ENCODE peak calls at places on chromosomes 12 and 14, in seven cellular contexts. One of them, this sample, is unnamed. For H3K9me3, the result is how much of the 10 kb centered on the place peaks cover.

GRCh38 chr14:93926209-93926872 is 803 bp upstream of the FAM181A start:
- DNase-seq in heart left ventricle: no peak
- DNase-seq in colonic mucosa: no peak
- DNase-seq in aorta: no peak
- DNase-seq in pancreas: no peak
- DNase-seq in adrenal gland: no peak
- DNase-seq in PC-9: no peak
- DNase-seq in this sample: no peak

GRCh38 chr14:95260537-95261440 is 58.9 kb downstream of the CLMN start:
- DNase-seq in heart left ventricle: no peak
- DNase-seq in adrenal gland: no peak
- DNase-seq in colonic mucosa: no peak
- DNase-seq in aorta: no peak
- DNase-seq in PC-9: peak
- DNase-seq in pancreas: no peak
- DNase-seq in this sample: no peak

GRCh38 chr14:21940887-21941855 is 267.6 kb upstream of the OR4E1 start:
- DNase-seq in PC-9: no peak
- DNase-seq in colonic mucosa: no peak
- DNase-seq in heart left ventricle: no peak
- DNase-seq in adrenal gland: peak
- DNase-seq in aorta: no peak
- DNase-seq in pancreas: no peak
- DNase-seq in this sample: peak

GRCh38 chr14:57461777-57462320 is 31.8 kb downstream of the CCDC198 start:
- DNase-seq in adrenal gland: no peak
- DNase-seq in colonic mucosa: no peak
- DNase-seq in heart left ventricle: no peak
- DNase-seq in aorta: no peak
- DNase-seq in pancreas: no peak
- DNase-seq in PC-9: no peak
- DNase-seq in this sample: no peak

GRCh38 chr12:58665375-58665774 is 254.9 kb downstream of the LRIG3 start:
- DNase-seq in PC-9: no peak
- DNase-seq in adrenal gland: no peak
- DNase-seq in aorta: no peak
- DNase-seq in pancreas: no peak
- DNase-seq in heart left ventricle: no peak
- DNase-seq in colonic mucosa: no peak
- DNase-seq in this sample: no peak

GRCh38 chr12:86837246-86837645 is 581.1 kb upstream of the MGAT4C start:
- DNase-seq in aorta: no peak
- DNase-seq in adrenal gland: no peak
- DNase-seq in PC-9: no peak
- DNase-seq in pancreas: no peak
- DNase-seq in colonic mucosa: no peak
- DNase-seq in heart left ventricle: no peak
- DNase-seq in this sample: no peak

GRCh38 chr12:46409342-46409741 is 36.8 kb upstream of the SLC38A2 start:
- DNase-seq in colonic mucosa: no peak
- DNase-seq in adrenal gland: no peak
- DNase-seq in heart left ventricle: no peak
- DNase-seq in PC-9: no peak
- DNase-seq in aorta: no peak
- DNase-seq in pancreas: no peak
- DNase-seq in this sample: no peak

GRCh38 chr14:81265641-81266169 is 44.9 kb upstream of the GTF2A1 start:
- DNase-seq in adrenal gland: no peak
- DNase-seq in pancreas: no peak
- DNase-seq in colonic mucosa: no peak
- DNase-seq in PC-9: no peak
- DNase-seq in aorta: no peak
- DNase-seq in heart left ventricle: no peak
- DNase-seq in this sample: no peak

DNA sequence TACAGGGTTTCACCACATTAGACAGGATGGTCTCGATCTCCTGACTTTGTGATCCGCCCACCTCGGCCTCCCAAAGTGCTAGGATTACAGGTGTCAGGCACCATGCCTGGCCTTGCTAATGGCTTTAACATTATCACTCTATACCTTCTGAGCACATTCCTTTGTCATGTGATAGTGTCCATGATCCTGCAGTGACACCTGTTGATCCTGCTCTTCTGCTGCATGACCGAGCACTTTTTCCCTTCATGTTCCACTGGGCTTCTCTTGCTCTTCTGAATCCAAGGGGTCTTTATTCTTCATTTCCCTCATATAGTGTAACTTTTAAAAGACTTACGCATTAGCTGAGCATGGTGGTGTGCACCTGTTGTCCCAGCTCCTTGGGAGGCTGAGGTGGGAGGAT is 11.6 kb downstream of the ZNF268 start:
- DNase-seq in colonic mucosa: no peak
- DNase-seq in pancreas: no peak
- DNase-seq in aorta: no peak
- DNase-seq in heart left ventricle: no peak
- DNase-seq in PC-9: no peak
- DNase-seq in adrenal gland: no peak
- DNase-seq in this sample: no peak
- H3K9me3 ChIP-seq in colonic mucosa: under half
- H3K9me3 ChIP-seq in pancreas: under half
- H3K9me3 ChIP-seq in aorta: under half
- H3K9me3 ChIP-seq in heart left ventricle: under half
- H3K9me3 ChIP-seq in PC-9: half or more
- H3K9me3 ChIP-seq in adrenal gland: under half
- H3K9me3 ChIP-seq in this sample: half or more

DNA sequence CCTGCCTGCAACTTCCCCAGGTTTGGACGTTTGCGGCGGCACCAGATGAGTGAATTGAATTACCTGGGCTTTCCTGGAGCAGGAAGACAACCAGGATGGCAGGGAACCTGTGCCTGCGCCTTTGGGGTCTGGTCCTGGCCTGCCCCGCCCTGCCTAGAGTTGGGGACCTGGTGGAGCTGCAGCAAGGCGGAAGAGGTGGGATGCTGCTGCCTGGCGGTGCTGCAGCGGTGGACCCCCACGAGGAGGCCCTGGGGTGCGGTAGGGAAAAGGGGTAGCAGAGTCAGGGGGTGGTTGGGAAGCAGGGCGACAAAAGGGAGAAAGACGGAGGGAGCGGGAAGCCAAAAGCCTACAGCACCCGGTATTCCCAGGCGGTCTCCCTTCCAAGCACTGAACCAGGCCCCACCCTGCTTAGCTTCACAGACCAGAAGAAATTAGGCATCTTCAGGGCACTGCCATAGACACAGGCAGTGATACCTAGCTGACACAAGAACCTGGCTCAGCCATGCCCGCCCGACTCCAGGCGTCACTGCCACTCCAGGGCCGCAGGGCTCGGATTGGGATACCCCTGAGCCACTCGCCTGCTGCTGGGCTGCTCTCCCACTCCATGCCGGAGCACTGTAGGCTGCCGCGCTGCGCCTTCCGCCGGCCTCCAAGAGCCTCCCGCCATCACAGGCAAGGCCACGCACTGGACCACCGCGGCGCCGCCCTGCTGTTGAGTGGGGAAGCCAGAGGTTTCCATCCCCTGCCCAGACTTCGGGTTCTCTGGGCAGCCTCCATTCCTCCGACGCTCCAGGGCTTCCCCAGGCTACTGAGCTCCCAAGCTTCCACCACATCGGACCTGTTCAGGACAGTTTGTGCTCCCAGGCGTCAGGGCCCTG is 155.2 kb upstream of the ALG10B start:
- DNase-seq in adrenal gland: no peak
- DNase-seq in PC-9: no peak
- DNase-seq in colonic mucosa: no peak
- DNase-seq in aorta: peak
- DNase-seq in pancreas: no peak
- DNase-seq in heart left ventricle: no peak
- DNase-seq in this sample: no peak
- H3K9me3 ChIP-seq in adrenal gland: under half
- H3K9me3 ChIP-seq in PC-9: under half
- H3K9me3 ChIP-seq in colonic mucosa: under half
- H3K9me3 ChIP-seq in aorta: under half
- H3K9me3 ChIP-seq in pancreas: under half
- H3K9me3 ChIP-seq in heart left ventricle: under half
- H3K9me3 ChIP-seq in this sample: under half

GRCh38 chr12:133231001-133231400 is 4.7 kb downstream of the ANHX start:
- DNase-seq in aorta: no peak
- DNase-seq in pancreas: no peak
- DNase-seq in adrenal gland: no peak
- DNase-seq in heart left ventricle: no peak
- DNase-seq in PC-9: no peak
- DNase-seq in colonic mucosa: no peak
- DNase-seq in this sample: no peak

GRCh38 chr12:133233993-133234564 is 1.6 kb downstream of the ANHX start:
- DNase-seq in aorta: no peak
- DNase-seq in colonic mucosa: no peak
- DNase-seq in adrenal gland: no peak
- DNase-seq in heart left ventricle: no peak
- DNase-seq in PC-9: no peak
- DNase-seq in pancreas: no peak
- DNase-seq in this sample: no peak

GRCh38 chr12:133235401-133236112 is at the start of gene ANHX:
- DNase-seq in adrenal gland: no peak
- DNase-seq in aorta: no peak
- DNase-seq in PC-9: no peak
- DNase-seq in heart left ventricle: no peak
- DNase-seq in colonic mucosa: no peak
- DNase-seq in pancreas: no peak
- DNase-seq in this sample: no peak

GRCh38 chr12:133234971-133235370 is 706 bp downstream of the ANHX start:
- DNase-seq in adrenal gland: no peak
- DNase-seq in colonic mucosa: no peak
- DNase-seq in pancreas: no peak
- DNase-seq in heart left ventricle: no peak
- DNase-seq in aorta: no peak
- DNase-seq in PC-9: no peak
- DNase-seq in this sample: no peak

DNA sequence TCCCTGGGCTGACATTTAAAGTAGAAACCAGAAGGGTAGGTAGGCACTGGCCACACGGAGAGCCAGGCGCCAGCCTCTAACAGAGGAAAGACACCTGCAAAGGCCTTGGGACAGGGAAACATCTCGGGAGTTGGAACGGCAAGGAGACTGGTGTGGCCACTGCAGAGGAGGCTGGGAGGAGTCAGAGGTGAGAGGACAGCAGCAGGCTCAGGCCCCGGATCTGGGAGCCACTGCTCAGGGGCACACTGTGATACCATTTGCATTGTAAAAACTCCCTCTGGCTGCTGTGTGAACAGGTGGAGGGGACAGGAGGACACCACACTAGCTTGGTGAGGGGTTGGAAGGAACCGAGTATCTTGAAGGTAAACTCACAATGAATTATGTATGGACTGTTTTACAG is 2.7 kb downstream of the ANHX start:
- DNase-seq in colonic mucosa: no peak
- DNase-seq in adrenal gland: no peak
- DNase-seq in pancreas: no peak
- DNase-seq in aorta: no peak
- DNase-seq in heart left ventricle: no peak
- DNase-seq in PC-9: no peak
- DNase-seq in this sample: no peak
- H3K9me3 ChIP-seq in colonic mucosa: under half
- H3K9me3 ChIP-seq in adrenal gland: under half
- H3K9me3 ChIP-seq in pancreas: under half
- H3K9me3 ChIP-seq in aorta: under half
- H3K9me3 ChIP-seq in heart left ventricle: under half
- H3K9me3 ChIP-seq in PC-9: under half
- H3K9me3 ChIP-seq in this sample: under half

DNA sequence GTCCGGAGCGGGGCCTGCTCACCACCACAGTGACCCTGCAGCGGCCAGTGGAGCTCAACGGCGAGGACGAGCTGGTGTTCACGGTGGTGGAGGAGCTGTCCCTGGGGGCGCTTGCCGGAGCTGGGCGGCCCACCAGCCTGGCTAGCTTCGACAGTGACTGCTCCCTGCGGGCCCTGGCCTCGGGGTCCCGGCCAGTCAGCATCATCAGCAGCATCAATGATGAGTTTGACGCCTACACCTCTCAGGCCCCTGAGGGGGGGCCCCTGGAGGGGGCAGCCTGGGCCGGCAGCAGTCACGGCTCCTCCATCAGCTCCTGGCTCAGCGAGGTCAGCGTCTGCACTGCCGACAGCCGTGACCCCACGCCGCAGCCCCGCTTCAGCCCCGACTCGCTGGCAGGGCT is 37.4 kb downstream of the KIF26A start:
- DNase-seq in pancreas: no peak
- DNase-seq in colonic mucosa: no peak
- DNase-seq in heart left ventricle: no peak
- DNase-seq in PC-9: no peak
- DNase-seq in adrenal gland: no peak
- DNase-seq in aorta: no peak
- DNase-seq in this sample: no peak
- H3K9me3 ChIP-seq in pancreas: under half
- H3K9me3 ChIP-seq in colonic mucosa: under half
- H3K9me3 ChIP-seq in heart left ventricle: under half
- H3K9me3 ChIP-seq in PC-9: under half
- H3K9me3 ChIP-seq in adrenal gland: under half
- H3K9me3 ChIP-seq in aorta: under half
- H3K9me3 ChIP-seq in this sample: under half

GRCh38 chr12:126483145-126484068 is 1418.2 kb downstream of the AACS start:
- DNase-seq in PC-9: peak
- DNase-seq in heart left ventricle: no peak
- DNase-seq in pancreas: no peak
- DNase-seq in adrenal gland: no peak
- DNase-seq in colonic mucosa: no peak
- DNase-seq in aorta: no peak
- DNase-seq in this sample: no peak
- H3K9me3 ChIP-seq in PC-9: under half
- H3K9me3 ChIP-seq in heart left ventricle: under half
- H3K9me3 ChIP-seq in pancreas: under half
- H3K9me3 ChIP-seq in adrenal gland: under half
- H3K9me3 ChIP-seq in colonic mucosa: under half
- H3K9me3 ChIP-seq in aorta: under half
- H3K9me3 ChIP-seq in this sample: under half